ENCODE peak calls at places on chromosomes 11 and 22, in nine cellular contexts. One of them, this sample, is unnamed.

GRCh38 chr11:126072141-126072741 is 9.6 kb upstream of the CDON start:
- DNase-seq in transverse colon: no peak
- DNase-seq in GM10248: no peak
- DNase-seq in IMR-90: no peak
- DNase-seq in natural killer cell: no peak
- DNase-seq in ovary: no peak
- DNase-seq in cardiac fibroblast: no peak
- DNase-seq in Peyer's patch: no peak
- DNase-seq in AG09319: no peak
- DNase-seq in this sample: no peak

GRCh38 chr11:76704171-76704948 is 33.8 kb upstream of the LRRC32 start:
- DNase-seq in natural killer cell: no peak
- DNase-seq in Peyer's patch: no peak
- DNase-seq in GM10248: no peak
- DNase-seq in ovary: no peak
- DNase-seq in IMR-90: no peak
- DNase-seq in cardiac fibroblast: no peak
- DNase-seq in transverse colon: no peak
- DNase-seq in AG09319: no peak
- DNase-seq in this sample: no peak

GRCh38 chr11:1920128-1920908 is 815 bp downstream of the TNNT3 start:
- DNase-seq in natural killer cell: peak
- DNase-seq in ovary: no peak
- DNase-seq in cardiac fibroblast: no peak
- DNase-seq in AG09319: no peak
- DNase-seq in transverse colon: no peak
- DNase-seq in GM10248: no peak
- DNase-seq in Peyer's patch: no peak
- DNase-seq in IMR-90: no peak
- DNase-seq in this sample: no peak

GRCh38 chr22:36097880-36098279 is 62.7 kb downstream of the APOL3 start:
- DNase-seq in natural killer cell: no peak
- DNase-seq in cardiac fibroblast: no peak
- DNase-seq in AG09319: no peak
- DNase-seq in Peyer's patch: no peak
- DNase-seq in ovary: no peak
- DNase-seq in transverse colon: no peak
- DNase-seq in IMR-90: no peak
- DNase-seq in GM10248: no peak
- DNase-seq in this sample: peak

GRCh38 chr22:31286360-31287255 is 5.7 kb downstream of the PIK3IP1 start:
- DNase-seq in Peyer's patch: peak
- DNase-seq in AG09319: no peak
- DNase-seq in cardiac fibroblast: no peak
- DNase-seq in natural killer cell: peak
- DNase-seq in transverse colon: peak
- DNase-seq in ovary: no peak
- DNase-seq in IMR-90: no peak
- DNase-seq in GM10248: no peak
- DNase-seq in this sample: no peak

GRCh38 chr22:46084943-46085830 is 65.1 kb upstream of the PPARA start:
- DNase-seq in GM10248: no peak
- DNase-seq in AG09319: peak
- DNase-seq in natural killer cell: no peak
- DNase-seq in ovary: no peak
- DNase-seq in cardiac fibroblast: peak
- DNase-seq in IMR-90: no peak
- DNase-seq in transverse colon: peak
- DNase-seq in Peyer's patch: no peak
- DNase-seq in this sample: peak

GRCh38 chr22:37043828-37044538 is 7.6 kb upstream of the KCTD17 start:
- DNase-seq in natural killer cell: no peak
- DNase-seq in GM10248: peak
- DNase-seq in transverse colon: peak
- DNase-seq in ovary: no peak
- DNase-seq in cardiac fibroblast: peak
- DNase-seq in AG09319: no peak
- DNase-seq in Peyer's patch: peak
- DNase-seq in IMR-90: peak
- DNase-seq in this sample: peak

GRCh38 chr11:67455054-67455453 is at the start of gene CABP4:
- DNase-seq in GM10248: no peak
- DNase-seq in AG09319: no peak
- DNase-seq in ovary: no peak
- DNase-seq in Peyer's patch: no peak
- DNase-seq in transverse colon: no peak
- DNase-seq in natural killer cell: no peak
- DNase-seq in cardiac fibroblast: no peak
- DNase-seq in IMR-90: no peak
- DNase-seq in this sample: no peak

GRCh38 chr11:46393231-46393616 is 1.6 kb upstream of the CHRM4 start:
- DNase-seq in Peyer's patch: no peak
- DNase-seq in natural killer cell: no peak
- DNase-seq in cardiac fibroblast: no peak
- DNase-seq in transverse colon: no peak
- DNase-seq in IMR-90: no peak
- DNase-seq in AG09319: no peak
- DNase-seq in ovary: no peak
- DNase-seq in GM10248: no peak
- DNase-seq in this sample: no peak

GRCh38 chr11:80873309-80873999 is 1432.6 kb upstream of the TENM4 start:
- DNase-seq in IMR-90: no peak
- DNase-seq in ovary: no peak
- DNase-seq in AG09319: no peak
- DNase-seq in natural killer cell: no peak
- DNase-seq in GM10248: no peak
- DNase-seq in cardiac fibroblast: peak
- DNase-seq in Peyer's patch: no peak
- DNase-seq in transverse colon: no peak
- DNase-seq in this sample: peak

DNA sequence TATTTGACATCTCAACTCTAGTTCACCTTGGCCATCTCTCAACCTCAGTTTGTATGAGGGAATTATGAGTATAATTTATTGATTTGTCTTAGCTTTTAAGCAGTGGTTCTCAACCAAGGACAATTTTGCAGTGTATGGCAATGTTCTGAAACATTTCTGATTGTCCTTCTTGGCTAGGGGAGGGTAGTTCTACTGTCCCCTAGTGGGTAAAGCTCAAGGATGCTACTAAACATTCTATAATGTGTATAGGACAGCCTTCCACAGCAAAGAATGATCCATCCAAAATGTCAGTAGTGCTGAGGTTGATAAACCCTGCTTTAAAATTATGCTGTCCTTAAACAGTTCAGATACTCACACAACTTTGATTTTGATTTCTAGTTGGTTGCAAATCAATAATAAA is 78.1 kb upstream of the ALKBH3 start:
- DNase-seq in natural killer cell: no peak
- DNase-seq in ovary: no peak
- DNase-seq in cardiac fibroblast: peak
- DNase-seq in AG09319: no peak
- DNase-seq in Peyer's patch: no peak
- DNase-seq in transverse colon: no peak
- DNase-seq in IMR-90: peak
- DNase-seq in GM10248: no peak
- DNase-seq in this sample: peak
- TF ChIP-seq CTCF in natural killer cell: no peak
- TF ChIP-seq CTCF in ovary: no peak
- TF ChIP-seq CTCF in cardiac fibroblast: peak
- TF ChIP-seq CTCF in AG09319: peak
- TF ChIP-seq CTCF in Peyer's patch: no peak
- TF ChIP-seq CTCF in transverse colon: no peak
- TF ChIP-seq CTCF in IMR-90: peak
- TF ChIP-seq CTCF in GM10248: no peak
- TF ChIP-seq CTCF in this sample: no peak

GRCh38 chr11:17985517-17985916 is 27.3 kb downstream of the SERGEF start:
- DNase-seq in Peyer's patch: no peak
- DNase-seq in GM10248: no peak
- DNase-seq in AG09319: no peak
- DNase-seq in natural killer cell: no peak
- DNase-seq in transverse colon: no peak
- DNase-seq in IMR-90: peak
- DNase-seq in ovary: no peak
- DNase-seq in cardiac fibroblast: peak
- DNase-seq in this sample: peak

GRCh38 chr11:17987826-17988225 is 25.0 kb downstream of the SERGEF start:
- DNase-seq in IMR-90: no peak
- DNase-seq in Peyer's patch: no peak
- DNase-seq in ovary: no peak
- DNase-seq in transverse colon: no peak
- DNase-seq in natural killer cell: no peak
- DNase-seq in cardiac fibroblast: no peak
- DNase-seq in AG09319: no peak
- DNase-seq in GM10248: no peak
- DNase-seq in this sample: no peak

GRCh38 chr11:17986007-17986710 is 26.7 kb downstream of the SERGEF start:
- DNase-seq in ovary: peak
- DNase-seq in natural killer cell: no peak
- DNase-seq in Peyer's patch: no peak
- DNase-seq in AG09319: peak
- DNase-seq in GM10248: no peak
- DNase-seq in cardiac fibroblast: peak
- DNase-seq in transverse colon: no peak
- DNase-seq in IMR-90: peak
- DNase-seq in this sample: peak

GRCh38 chr11:17988465-17988864 is 24.4 kb downstream of the SERGEF start:
- DNase-seq in natural killer cell: no peak
- DNase-seq in ovary: no peak
- DNase-seq in GM10248: no peak
- DNase-seq in IMR-90: no peak
- DNase-seq in AG09319: no peak
- DNase-seq in transverse colon: no peak
- DNase-seq in cardiac fibroblast: no peak
- DNase-seq in Peyer's patch: no peak
- DNase-seq in this sample: no peak

DNA sequence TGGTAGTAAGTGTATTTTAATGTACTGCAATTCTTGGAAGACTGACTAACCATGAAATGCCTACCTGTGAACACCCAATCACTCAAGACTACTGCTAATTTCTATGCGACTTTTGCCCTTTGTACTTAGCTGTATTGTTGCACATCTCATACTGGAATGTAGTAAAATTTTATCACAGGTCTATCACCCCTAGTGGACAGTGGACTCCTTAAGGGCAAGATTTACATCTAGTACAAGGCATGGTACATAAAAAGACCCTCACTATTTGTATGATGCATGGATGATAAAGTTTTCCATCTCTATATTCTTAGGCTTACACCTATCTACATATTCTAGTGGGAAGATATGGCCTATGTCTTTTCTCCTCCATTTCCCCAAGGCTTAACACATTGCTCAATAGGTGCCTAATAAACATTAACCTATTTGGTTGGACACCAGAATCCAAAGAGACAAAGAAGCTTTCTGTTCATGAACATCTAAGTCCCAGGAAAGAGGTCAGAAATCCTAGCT is 26.1 kb downstream of the SERGEF start:
- DNase-seq in natural killer cell: no peak
- DNase-seq in cardiac fibroblast: no peak
- DNase-seq in IMR-90: no peak
- DNase-seq in transverse colon: no peak
- DNase-seq in GM10248: no peak
- DNase-seq in AG09319: no peak
- DNase-seq in ovary: no peak
- DNase-seq in Peyer's patch: no peak
- DNase-seq in this sample: no peak
- TF ChIP-seq CTCF in natural killer cell: no peak
- TF ChIP-seq CTCF in cardiac fibroblast: no peak
- TF ChIP-seq CTCF in IMR-90: peak
- TF ChIP-seq CTCF in transverse colon: no peak
- TF ChIP-seq CTCF in GM10248: no peak
- TF ChIP-seq CTCF in AG09319: no peak
- TF ChIP-seq CTCF in ovary: no peak
- TF ChIP-seq CTCF in Peyer's patch: peak
- TF ChIP-seq CTCF in this sample: peak

GRCh38 chr11:60769811-60770210 is 13.1 kb downstream of the MS4A15 start:
- DNase-seq in transverse colon: no peak
- DNase-seq in IMR-90: no peak
- DNase-seq in Peyer's patch: no peak
- DNase-seq in GM10248: no peak
- DNase-seq in natural killer cell: no peak
- DNase-seq in AG09319: no peak
- DNase-seq in ovary: no peak
- DNase-seq in cardiac fibroblast: no peak
- DNase-seq in this sample: no peak

GRCh38 chr11:60771146-60771545 is 14.0 kb upstream of the MS4A10 start:
- DNase-seq in IMR-90: no peak
- DNase-seq in transverse colon: no peak
- DNase-seq in ovary: no peak
- DNase-seq in natural killer cell: no peak
- DNase-seq in Peyer's patch: no peak
- DNase-seq in GM10248: no peak
- DNase-seq in cardiac fibroblast: no peak
- DNase-seq in AG09319: no peak
- DNase-seq in this sample: no peak

GRCh38 chr11:60767388-60767811 is 10.7 kb downstream of the MS4A15 start:
- DNase-seq in AG09319: no peak
- DNase-seq in IMR-90: no peak
- DNase-seq in natural killer cell: no peak
- DNase-seq in ovary: no peak
- DNase-seq in Peyer's patch: no peak
- DNase-seq in GM10248: no peak
- DNase-seq in transverse colon: no peak
- DNase-seq in cardiac fibroblast: no peak
- DNase-seq in this sample: no peak

GRCh38 chr11:60768202-60768601 is 11.5 kb downstream of the MS4A15 start:
- DNase-seq in IMR-90: no peak
- DNase-seq in transverse colon: no peak
- DNase-seq in natural killer cell: no peak
- DNase-seq in AG09319: no peak
- DNase-seq in GM10248: no peak
- DNase-seq in ovary: no peak
- DNase-seq in Peyer's patch: no peak
- DNase-seq in cardiac fibroblast: no peak
- DNase-seq in this sample: no peak

DNA sequence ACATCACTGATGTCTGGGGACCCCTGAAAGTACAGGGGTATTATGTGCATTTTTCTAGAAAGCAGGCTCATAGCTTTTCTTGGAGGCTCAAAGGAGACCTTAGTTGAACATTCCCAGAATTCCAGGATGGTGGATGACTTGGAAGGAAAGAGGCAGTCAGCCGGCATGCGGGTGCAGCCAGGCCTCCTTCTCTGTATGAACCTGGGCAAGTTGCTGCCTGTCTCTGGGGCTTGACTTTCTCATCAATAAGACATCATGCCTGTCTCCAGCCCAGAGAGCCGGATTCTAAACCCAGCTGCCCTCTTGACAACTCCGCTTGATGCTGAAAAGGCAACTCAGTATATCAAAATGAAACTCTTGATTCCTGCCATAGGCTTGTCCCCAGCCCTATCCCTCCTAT is 12.6 kb downstream of the MS4A15 start:
- DNase-seq in GM10248: no peak
- DNase-seq in IMR-90: no peak
- DNase-seq in ovary: no peak
- DNase-seq in transverse colon: no peak
- DNase-seq in Peyer's patch: no peak
- DNase-seq in cardiac fibroblast: no peak
- DNase-seq in AG09319: no peak
- DNase-seq in natural killer cell: no peak
- DNase-seq in this sample: no peak
- TF ChIP-seq CTCF in GM10248: no peak
- TF ChIP-seq CTCF in IMR-90: no peak
- TF ChIP-seq CTCF in ovary: no peak
- TF ChIP-seq CTCF in transverse colon: no peak
- TF ChIP-seq CTCF in Peyer's patch: no peak
- TF ChIP-seq CTCF in cardiac fibroblast: no peak
- TF ChIP-seq CTCF in AG09319: no peak
- TF ChIP-seq CTCF in natural killer cell: no peak
- TF ChIP-seq CTCF in this sample: no peak

GRCh38 chr22:26448334-26448733 is 19.3 kb downstream of the ASPHD2 start:
- DNase-seq in IMR-90: no peak
- DNase-seq in Peyer's patch: no peak
- DNase-seq in cardiac fibroblast: no peak
- DNase-seq in ovary: no peak
- DNase-seq in natural killer cell: no peak
- DNase-seq in AG09319: no peak
- DNase-seq in transverse colon: no peak
- DNase-seq in GM10248: no peak
- DNase-seq in this sample: no peak
- TF ChIP-seq CTCF in IMR-90: no peak
- TF ChIP-seq CTCF in Peyer's patch: no peak
- TF ChIP-seq CTCF in cardiac fibroblast: no peak
- TF ChIP-seq CTCF in ovary: no peak
- TF ChIP-seq CTCF in natural killer cell: no peak
- TF ChIP-seq CTCF in AG09319: no peak
- TF ChIP-seq CTCF in transverse colon: no peak
- TF ChIP-seq CTCF in GM10248: no peak
- TF ChIP-seq CTCF in this sample: no peak

This sample was measured in MCF 10A.